ENCODE peak calls at places on chromosomes 12 and 14, in five cellular contexts. J is GM12878, K is H1, W is K562, Y is HepG2. B is an unnamed sample.

GRCh38 chr14:21098134-21098891 is at the start of gene ZNF219:
- DNase-seq in J (no peak), Y (peak; percentile 74), W (peak; percentile 78), K (peak; percentile 86), B (peak; percentile 89)

GRCh38 chr12:54215990-54216579 is 27.3 kb upstream of the SMUG1 start:
- DNase-seq in J (no peak), K (peak; percentile 58), Y (no peak), W (peak; percentile 49), B (no peak)

GRCh38 chr12:122981036-122981471 is 573 bp downstream of the ARL6IP4 start:
- DNase-seq in W (no peak), K (peak; percentile 69), Y (no peak), J (no peak), B (peak; percentile 71)

GRCh38 chr12:54725233-54725843 is 77.2 kb upstream of the DCD start:
- DNase-seq in W (no peak), K (no peak), Y (peak; percentile 30), J (no peak), B (no peak)

GRCh38 chr14:25518347-25518746 is 468.4 kb upstream of the STXBP6 start:
- DNase-seq in Y (no peak), J (no peak), K (no peak), W (no peak), B (no peak)

GRCh38 chr12:89874146-89874545 is 165.5 kb upstream of the ATP2B1 start:
- DNase-seq in K (no peak), W (no peak), Y (no peak), J (no peak), B (no peak)

GRCh38 chr14:89899917-89900680 is 54.4 kb downstream of the EFCAB11 start:
- DNase-seq in W (no peak), K (no peak), Y (peak; percentile 13), J (no peak), B (peak; percentile 43)

GRCh38 chr14:68790656-68791077 is 2.2 kb downstream of the ZFP36L1 start:
- DNase-seq in K (peak; percentile 39), Y (no peak), W (no peak), J (no peak), B (no peak)

GRCh38 chr12:58583956-58584355 is 336.3 kb downstream of the LRIG3 start:
- DNase-seq in J (no peak), K (no peak), Y (no peak), W (no peak), B (no peak)

GRCh38 chr14:43735926-43736325 is 771.2 kb downstream of the FSCB start:
- DNase-seq in K (no peak), W (no peak), J (no peak), Y (no peak), B (no peak)

GRCh38 chr12:17381211-17381610 is 708.8 kb downstream of the RERGL start:
- DNase-seq in W (no peak), J (no peak), K (no peak), Y (no peak), B (no peak)

GRCh38 chr12:66066071-66066928 is 64.2 kb downstream of the LLPH start:
- DNase-seq in J (peak; percentile 75), W (no peak), K (no peak), Y (peak; percentile 78), B (no peak)

GRCh38 chr12:119613319-119613936 is 19.9 kb downstream of the TMEM233 start:
- DNase-seq in K (no peak), J (no peak), W (no peak), Y (peak; percentile 34), B (no peak)

GRCh38 chr12:66272650-66273049 is 29.6 kb upstream of the HELB start:
- DNase-seq in K (no peak), J (no peak), Y (no peak), W (no peak), B (no peak)

GRCh38 chr12:108802666-108803036 is 54.7 kb downstream of the SSH1 start:
- DNase-seq in J (no peak), W (no peak), K (no peak), Y (no peak), B (no peak)

GRCh38 chr12:12899530-12900380 is 8.4 kb downstream of the GPRC5A start:
- DNase-seq in Y (no peak), W (no peak), J (no peak), K (no peak), B (no peak)

GRCh38 chr14:20855652-20856291 is 35.4 kb upstream of the RNASE3 start:
- DNase-seq in J (peak; percentile 21), K (peak; percentile 66), Y (peak; percentile 79), W (peak; percentile 42), B (peak; percentile 42)

GRCh38 chr14:61703342-61704129 is 8.2 kb downstream of the HIF1A start:
- DNase-seq in J (no peak), W (no peak), Y (no peak), K (no peak), B (no peak)

GRCh38 chr12:107749094-107749493 is 11.8 kb downstream of the PRDM4 start:
- DNase-seq in W (no peak), J (no peak), K (no peak), Y (no peak), B (no peak)

GRCh38 chr12:52685406-52685890 is 5.2 kb upstream of the KRT1 start:
- DNase-seq in W (no peak), K (no peak), Y (no peak), J (no peak), B (no peak)

GRCh38 chr14:20934148-20934762 is 21.0 kb upstream of the RNASE2 start:
- DNase-seq in K (peak; percentile 96), Y (no peak), J (no peak), W (peak; percentile 72), B (peak; percentile 27)

GRCh38 chr14:60622920-60623263 is 26.4 kb downstream of the SIX1 start:
- DNase-seq in W (no peak), K (no peak), J (no peak), Y (no peak), B (no peak)

GRCh38 chr12:92424338-92424737 is 278.5 kb upstream of the PLEKHG7 start:
- DNase-seq in Y (no peak), J (no peak), K (no peak), W (no peak), B (no peak)

DNA sequence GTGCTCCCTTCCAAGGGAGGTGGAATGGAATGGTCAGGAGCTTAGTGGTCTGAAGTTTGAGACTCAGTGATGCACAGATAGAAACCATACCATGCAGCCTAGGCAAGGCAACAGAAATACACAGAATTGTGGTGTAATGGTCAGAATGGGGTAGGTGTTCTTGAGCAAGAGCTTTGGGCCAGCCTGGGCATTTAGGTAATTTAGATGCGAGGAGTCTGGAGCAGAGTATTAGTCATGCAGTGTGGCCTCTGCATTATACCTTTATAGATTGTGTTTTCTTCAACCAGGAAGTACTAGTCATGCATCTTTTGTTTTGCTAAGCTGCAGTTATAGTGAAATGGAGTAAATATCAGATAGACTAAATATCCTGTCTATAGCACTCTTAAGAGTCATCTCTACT is 118.3 kb downstream of the DAAM1 start:
- DNase-seq in W (no peak), K (no peak), Y (no peak), J (no peak), B (no peak)
- TF ChIP-seq TAF1 in W (no peak), K (no peak), Y (no peak), J (no peak), B (no peak)

GRCh38 chr12:45727301-45727993 is 2.1 kb upstream of the ARID2 start:
- DNase-seq in Y (peak; percentile 94), J (peak; percentile 91), K (peak; percentile 87), W (peak; percentile 85), B (peak; percentile 91)
- TF ChIP-seq EP300 in Y (no peak), J (peak; percentile 77), K (peak; percentile 92), W (peak; percentile 91), B (peak; percentile 54)

GRCh38 chr12:82874935-82875334 is 188.2 kb downstream of the TMTC2 start:
- DNase-seq in J (no peak), K (no peak), Y (no peak), W (no peak), B (no peak)

GRCh38 chr12:82880442-82880901 is 193.8 kb downstream of the TMTC2 start:
- DNase-seq in W (no peak), K (no peak), Y (no peak), J (no peak), B (peak; percentile 18)

GRCh38 chr12:82873951-82874350 is 187.2 kb downstream of the TMTC2 start:
- DNase-seq in Y (no peak), W (no peak), K (no peak), J (no peak), B (peak; percentile 26)

GRCh38 chr12:82876075-82876474 is 189.4 kb downstream of the TMTC2 start:
- DNase-seq in W (no peak), J (no peak), Y (no peak), K (no peak), B (no peak)

GRCh38 chr12:82877963-82878362 is 191.3 kb downstream of the TMTC2 start:
- DNase-seq in Y (no peak), W (no peak), K (no peak), J (no peak), B (no peak)
- TF ChIP-seq TAF1 in Y (no peak), W (no peak), K (no peak), J (no peak), B (no peak)

GRCh38 chr12:3046441-3047200 is 30.6 kb upstream of the TSPAN9 start:
- DNase-seq in K (peak; percentile 41), W (no peak), J (no peak), Y (no peak), B (no peak)
- TF ChIP-seq EP300 in K (no peak), W (no peak), J (no peak), Y (no peak), B (no peak)

DNA sequence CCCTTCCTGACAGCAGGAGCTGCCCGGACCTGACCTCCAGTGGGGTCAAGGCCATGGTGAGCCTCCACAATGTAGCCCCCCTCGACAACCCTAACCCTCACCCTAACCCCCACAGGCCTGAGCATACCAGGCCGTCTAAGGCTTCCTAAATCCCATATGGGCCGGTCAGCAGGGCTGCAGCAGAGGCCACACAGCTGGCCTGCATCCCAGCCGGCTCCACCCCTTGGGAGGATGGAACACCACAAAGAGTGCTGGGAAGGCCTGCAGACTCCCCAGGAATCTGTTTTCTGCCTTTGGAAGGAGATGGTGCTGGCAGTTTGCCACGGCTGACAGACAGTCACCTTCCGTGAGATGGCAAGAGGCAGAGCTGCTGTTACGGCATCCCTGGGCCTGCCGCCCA is 2.8 kb downstream of the TMEM179 start:
- DNase-seq in K (no peak), W (no peak), Y (no peak), J (no peak), B (peak; percentile 89)
- TF ChIP-seq TAF1 in K (no peak), W (no peak), Y (no peak), J (no peak), B (no peak)

DNA sequence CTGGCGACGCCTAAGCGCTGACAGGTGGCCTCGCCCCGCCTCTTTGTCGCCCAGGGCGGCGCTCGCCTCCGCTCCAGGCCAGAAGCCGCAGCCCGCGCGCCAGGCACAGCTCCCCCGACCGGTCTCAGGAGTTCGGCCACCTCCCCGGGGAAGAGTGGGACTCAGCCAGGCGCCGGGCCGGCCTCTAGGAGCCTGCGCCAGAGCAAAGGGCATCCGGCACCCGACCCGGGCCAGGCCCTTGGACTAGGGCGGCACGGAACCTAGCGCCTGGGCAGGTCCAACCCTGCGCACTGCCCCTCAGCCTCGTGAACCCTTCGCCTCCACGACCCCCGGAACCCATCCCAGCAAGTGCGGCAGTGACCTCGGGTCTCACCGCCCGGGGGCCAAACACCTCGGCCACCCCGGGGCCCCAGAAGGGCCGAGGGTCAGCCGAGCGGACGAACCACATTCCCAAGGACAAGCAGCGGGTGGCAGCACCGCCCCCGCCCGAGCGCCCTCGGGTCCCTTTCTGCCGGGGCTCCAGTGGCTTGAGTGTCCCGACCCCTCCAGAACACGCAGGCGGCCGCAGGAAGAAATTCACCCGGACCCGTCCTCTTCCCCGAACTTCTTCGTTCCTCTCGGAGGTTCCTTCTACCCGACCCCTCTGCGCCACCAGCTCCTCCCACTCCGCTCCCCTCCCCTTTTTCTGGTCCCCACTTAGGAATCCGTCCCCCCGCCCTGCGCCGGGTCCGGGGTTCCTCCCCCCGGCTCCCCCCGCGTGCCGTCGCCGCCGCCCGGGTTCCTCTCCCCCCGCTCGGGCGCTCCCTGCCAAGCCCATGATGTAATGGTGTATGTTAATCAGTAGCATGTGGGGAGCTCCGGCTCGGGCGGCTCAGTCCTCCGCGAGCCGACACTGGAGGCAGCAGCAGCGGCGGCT is 1.4 kb upstream of the SAMD4A start:
- DNase-seq in K (peak; percentile 86), J (no peak), W (peak; percentile 64), Y (peak; percentile 83), B (peak; percentile 91)
- TF ChIP-seq EP300 in K (peak; percentile 11), J (no peak), W (no peak), Y (no peak), B (peak; percentile 88)

B was measured in SK-N-SH.